ENCODE peak calls at places on chromosomes 12 and 14, in nine cellular contexts. One of them, this sample, is unnamed.

GRCh38 chr12:92593734-92594402 is 108.9 kb upstream of the PLEKHG7 start:
- DNase-seq in GM23248: peak
- DNase-seq in HCT116: no peak
- DNase-seq in PC-3: peak
- DNase-seq in GM23338: no peak
- DNase-seq in neural progenitor cell: no peak
- DNase-seq in MM.1S: peak
- DNase-seq in SK-N-SH: no peak
- DNase-seq in hepatocyte: peak
- DNase-seq in this sample: peak

GRCh38 chr12:106248177-106248848 is 493 bp upstream of the CKAP4 start:
- DNase-seq in GM23248: peak
- DNase-seq in HCT116: no peak
- DNase-seq in PC-3: peak
- DNase-seq in GM23338: peak
- DNase-seq in neural progenitor cell: peak
- DNase-seq in MM.1S: peak
- DNase-seq in SK-N-SH: no peak
- DNase-seq in hepatocyte: peak
- DNase-seq in this sample: peak

GRCh38 chr14:69674546-69675245 is 63.3 kb downstream of the SUSD6 start:
- DNase-seq in GM23248: no peak
- DNase-seq in HCT116: no peak
- DNase-seq in PC-3: no peak
- DNase-seq in GM23338: no peak
- DNase-seq in neural progenitor cell: no peak
- DNase-seq in MM.1S: no peak
- DNase-seq in SK-N-SH: no peak
- DNase-seq in hepatocyte: no peak
- DNase-seq in this sample: no peak

GRCh38 chr14:100628225-100628624 is 41.0 kb upstream of the BEGAIN start:
- DNase-seq in GM23248: no peak
- DNase-seq in HCT116: no peak
- DNase-seq in PC-3: no peak
- DNase-seq in GM23338: no peak
- DNase-seq in neural progenitor cell: no peak
- DNase-seq in MM.1S: no peak
- DNase-seq in SK-N-SH: no peak
- DNase-seq in hepatocyte: no peak
- DNase-seq in this sample: no peak

GRCh38 chr14:101181717-101182313 is 278.3 kb upstream of the RTL1 start:
- DNase-seq in GM23248: no peak
- DNase-seq in HCT116: no peak
- DNase-seq in PC-3: no peak
- DNase-seq in GM23338: no peak
- DNase-seq in neural progenitor cell: no peak
- DNase-seq in MM.1S: no peak
- DNase-seq in SK-N-SH: no peak
- DNase-seq in hepatocyte: no peak
- DNase-seq in this sample: no peak

GRCh38 chr14:44029933-44030332 is 477.1 kb downstream of the FSCB start:
- DNase-seq in GM23248: no peak
- DNase-seq in HCT116: no peak
- DNase-seq in PC-3: no peak
- DNase-seq in GM23338: no peak
- DNase-seq in neural progenitor cell: no peak
- DNase-seq in MM.1S: no peak
- DNase-seq in SK-N-SH: no peak
- DNase-seq in hepatocyte: peak
- DNase-seq in this sample: no peak

GRCh38 chr14:34911209-34912150 is 36.3 kb upstream of the BAZ1A start:
- DNase-seq in GM23248: peak
- DNase-seq in HCT116: no peak
- DNase-seq in PC-3: peak
- DNase-seq in GM23338: no peak
- DNase-seq in neural progenitor cell: no peak
- DNase-seq in MM.1S: no peak
- DNase-seq in SK-N-SH: no peak
- DNase-seq in hepatocyte: no peak
- DNase-seq in this sample: no peak

GRCh38 chr12:72134934-72135333 is 137.2 kb upstream of the TRHDE start:
- DNase-seq in GM23248: no peak
- DNase-seq in HCT116: no peak
- DNase-seq in PC-3: no peak
- DNase-seq in GM23338: no peak
- DNase-seq in neural progenitor cell: no peak
- DNase-seq in MM.1S: no peak
- DNase-seq in SK-N-SH: no peak
- DNase-seq in hepatocyte: no peak
- DNase-seq in this sample: no peak

GRCh38 chr12:96981053-96981452 is 74.0 kb downstream of the NEDD1 start:
- DNase-seq in GM23248: peak
- DNase-seq in HCT116: no peak
- DNase-seq in PC-3: peak
- DNase-seq in GM23338: no peak
- DNase-seq in neural progenitor cell: no peak
- DNase-seq in MM.1S: no peak
- DNase-seq in SK-N-SH: no peak
- DNase-seq in hepatocyte: peak
- DNase-seq in this sample: no peak

GRCh38 chr12:1646908-1647669 is 18.1 kb downstream of the WNT5B start:
- DNase-seq in GM23248: no peak
- DNase-seq in HCT116: no peak
- DNase-seq in PC-3: no peak
- DNase-seq in GM23338: no peak
- DNase-seq in neural progenitor cell: no peak
- DNase-seq in MM.1S: no peak
- DNase-seq in SK-N-SH: no peak
- DNase-seq in hepatocyte: no peak
- DNase-seq in this sample: no peak

GRCh38 chr12:109612975-109613502 is 39.4 kb downstream of the MVK start:
- DNase-seq in GM23248: peak
- DNase-seq in HCT116: no peak
- DNase-seq in PC-3: peak
- DNase-seq in GM23338: peak
- DNase-seq in neural progenitor cell: no peak
- DNase-seq in MM.1S: no peak
- DNase-seq in SK-N-SH: no peak
- DNase-seq in hepatocyte: no peak
- DNase-seq in this sample: peak

GRCh38 chr14:64520699-64521098 is 16.1 kb downstream of the ZBTB1 start:
- DNase-seq in GM23248: no peak
- DNase-seq in HCT116: no peak
- DNase-seq in PC-3: peak
- DNase-seq in GM23338: no peak
- DNase-seq in neural progenitor cell: no peak
- DNase-seq in MM.1S: no peak
- DNase-seq in SK-N-SH: no peak
- DNase-seq in hepatocyte: no peak
- DNase-seq in this sample: no peak

GRCh38 chr12:8913702-8914032 is 642 bp upstream of the PHC1 start:
- DNase-seq in GM23248: peak
- DNase-seq in HCT116: no peak
- DNase-seq in PC-3: no peak
- DNase-seq in GM23338: no peak
- DNase-seq in neural progenitor cell: no peak
- DNase-seq in MM.1S: no peak
- DNase-seq in SK-N-SH: no peak
- DNase-seq in hepatocyte: peak
- DNase-seq in this sample: no peak

GRCh38 chr14:89041245-89041585 is 216.8 kb downstream of the TTC8 start:
- DNase-seq in GM23248: no peak
- DNase-seq in HCT116: peak
- DNase-seq in PC-3: peak
- DNase-seq in GM23338: no peak
- DNase-seq in neural progenitor cell: no peak
- DNase-seq in MM.1S: no peak
- DNase-seq in SK-N-SH: peak
- DNase-seq in hepatocyte: peak
- DNase-seq in this sample: no peak

GRCh38 chr14:61346793-61347192 is 25.4 kb downstream of the PRKCH start:
- DNase-seq in GM23248: no peak
- DNase-seq in HCT116: no peak
- DNase-seq in PC-3: peak
- DNase-seq in GM23338: no peak
- DNase-seq in neural progenitor cell: no peak
- DNase-seq in MM.1S: no peak
- DNase-seq in SK-N-SH: no peak
- DNase-seq in hepatocyte: no peak
- DNase-seq in this sample: no peak

GRCh38 chr12:112635036-112635435 is 156.5 kb upstream of the RPH3A start:
- DNase-seq in GM23248: no peak
- DNase-seq in HCT116: no peak
- DNase-seq in PC-3: no peak
- DNase-seq in GM23338: no peak
- DNase-seq in neural progenitor cell: no peak
- DNase-seq in MM.1S: no peak
- DNase-seq in SK-N-SH: no peak
- DNase-seq in hepatocyte: no peak
- DNase-seq in this sample: no peak

GRCh38 chr12:6963016-6963731 is 7.3 kb downstream of the PHB2 start:
- DNase-seq in GM23248: no peak
- DNase-seq in HCT116: peak
- DNase-seq in PC-3: no peak
- DNase-seq in GM23338: peak
- DNase-seq in neural progenitor cell: no peak
- DNase-seq in MM.1S: no peak
- DNase-seq in SK-N-SH: peak
- DNase-seq in hepatocyte: peak
- DNase-seq in this sample: no peak

GRCh38 chr12:54222609-54223008 is 33.8 kb upstream of the SMUG1 start:
- DNase-seq in GM23248: peak
- DNase-seq in HCT116: no peak
- DNase-seq in PC-3: peak
- DNase-seq in GM23338: no peak
- DNase-seq in neural progenitor cell: no peak
- DNase-seq in MM.1S: no peak
- DNase-seq in SK-N-SH: no peak
- DNase-seq in hepatocyte: no peak
- DNase-seq in this sample: no peak

GRCh38 chr12:49334226-49334625 is 2.8 kb downstream of the C1QL4 start:
- DNase-seq in GM23248: no peak
- DNase-seq in HCT116: no peak
- DNase-seq in PC-3: no peak
- DNase-seq in GM23338: no peak
- DNase-seq in neural progenitor cell: no peak
- DNase-seq in MM.1S: no peak
- DNase-seq in SK-N-SH: no peak
- DNase-seq in hepatocyte: no peak
- DNase-seq in this sample: no peak

GRCh38 chr12:49332891-49333371 is 4.1 kb downstream of the C1QL4 start:
- DNase-seq in GM23248: no peak
- DNase-seq in HCT116: no peak
- DNase-seq in PC-3: no peak
- DNase-seq in GM23338: peak
- DNase-seq in neural progenitor cell: no peak
- DNase-seq in MM.1S: no peak
- DNase-seq in SK-N-SH: peak
- DNase-seq in hepatocyte: peak
- DNase-seq in this sample: no peak

GRCh38 chr12:49330631-49331359 is 6.2 kb downstream of the C1QL4 start:
- DNase-seq in GM23248: no peak
- DNase-seq in HCT116: no peak
- DNase-seq in PC-3: no peak
- DNase-seq in GM23338: no peak
- DNase-seq in neural progenitor cell: no peak
- DNase-seq in MM.1S: no peak
- DNase-seq in SK-N-SH: no peak
- DNase-seq in hepatocyte: peak
- DNase-seq in this sample: no peak

GRCh38 chr12:49331360-49332222 is 5.4 kb downstream of the C1QL4 start:
- DNase-seq in GM23248: peak
- DNase-seq in HCT116: peak
- DNase-seq in PC-3: peak
- DNase-seq in GM23338: peak
- DNase-seq in neural progenitor cell: peak
- DNase-seq in MM.1S: no peak
- DNase-seq in SK-N-SH: peak
- DNase-seq in hepatocyte: peak
- DNase-seq in this sample: peak

GRCh38 chr12:49332441-49332861 is 4.5 kb downstream of the C1QL4 start:
- DNase-seq in GM23248: no peak
- DNase-seq in HCT116: no peak
- DNase-seq in PC-3: no peak
- DNase-seq in GM23338: peak
- DNase-seq in neural progenitor cell: no peak
- DNase-seq in MM.1S: no peak
- DNase-seq in SK-N-SH: no peak
- DNase-seq in hepatocyte: peak
- DNase-seq in this sample: no peak
- TF ChIP-seq EZH2phosphoT487 in GM23248: no peak
- TF ChIP-seq EZH2phosphoT487 in HCT116: no peak
- TF ChIP-seq EZH2phosphoT487 in PC-3: no peak
- TF ChIP-seq EZH2phosphoT487 in GM23338: no peak
- TF ChIP-seq EZH2phosphoT487 in neural progenitor cell: no peak
- TF ChIP-seq EZH2phosphoT487 in MM.1S: no peak
- TF ChIP-seq EZH2phosphoT487 in SK-N-SH: no peak
- TF ChIP-seq EZH2phosphoT487 in hepatocyte: no peak
- TF ChIP-seq EZH2phosphoT487 in this sample: no peak

GRCh38 chr12:53053223-53054111 is 3.6 kb downstream of the TNS2 start:
- DNase-seq in GM23248: peak
- DNase-seq in HCT116: peak
- DNase-seq in PC-3: peak
- DNase-seq in GM23338: peak
- DNase-seq in neural progenitor cell: peak
- DNase-seq in MM.1S: peak
- DNase-seq in SK-N-SH: no peak
- DNase-seq in hepatocyte: peak
- DNase-seq in this sample: peak
- TF ChIP-seq EZH2phosphoT487 in GM23248: no peak
- TF ChIP-seq EZH2phosphoT487 in HCT116: no peak
- TF ChIP-seq EZH2phosphoT487 in PC-3: no peak
- TF ChIP-seq EZH2phosphoT487 in GM23338: no peak
- TF ChIP-seq EZH2phosphoT487 in neural progenitor cell: no peak
- TF ChIP-seq EZH2phosphoT487 in MM.1S: no peak
- TF ChIP-seq EZH2phosphoT487 in SK-N-SH: no peak
- TF ChIP-seq EZH2phosphoT487 in hepatocyte: no peak
- TF ChIP-seq EZH2phosphoT487 in this sample: no peak

DNA sequence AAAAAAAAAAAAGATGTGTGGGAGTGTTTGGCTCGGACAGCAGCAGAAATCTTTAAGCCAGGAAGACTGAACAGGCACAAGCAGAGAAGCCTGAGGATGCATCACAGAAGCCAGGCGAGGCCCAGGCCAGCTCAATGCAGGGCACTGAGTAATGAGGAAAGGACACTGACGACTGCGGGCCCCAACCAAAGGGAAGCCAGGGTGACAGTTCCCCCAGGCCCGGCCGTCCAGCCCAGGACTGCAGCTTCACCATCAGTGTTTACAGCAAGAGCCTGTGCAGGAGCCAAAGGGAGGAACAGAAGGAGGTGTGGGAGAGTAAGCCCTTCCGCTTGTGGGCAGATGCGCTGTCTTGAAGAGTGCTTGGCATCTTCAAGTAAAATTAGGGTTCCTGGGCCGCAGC is 205.3 kb upstream of the SFSWAP start:
- DNase-seq in GM23248: no peak
- DNase-seq in HCT116: no peak
- DNase-seq in PC-3: no peak
- DNase-seq in GM23338: no peak
- DNase-seq in neural progenitor cell: no peak
- DNase-seq in MM.1S: no peak
- DNase-seq in SK-N-SH: no peak
- DNase-seq in hepatocyte: no peak
- DNase-seq in this sample: no peak
- TF ChIP-seq EZH2phosphoT487 in GM23248: no peak
- TF ChIP-seq EZH2phosphoT487 in HCT116: no peak
- TF ChIP-seq EZH2phosphoT487 in PC-3: no peak
- TF ChIP-seq EZH2phosphoT487 in GM23338: no peak
- TF ChIP-seq EZH2phosphoT487 in neural progenitor cell: no peak
- TF ChIP-seq EZH2phosphoT487 in MM.1S: no peak
- TF ChIP-seq EZH2phosphoT487 in SK-N-SH: no peak
- TF ChIP-seq EZH2phosphoT487 in hepatocyte: no peak
- TF ChIP-seq EZH2phosphoT487 in this sample: no peak

GRCh38 chr12:79435742-79436141 is 255.0 kb downstream of the PAWR start:
- DNase-seq in GM23248: no peak
- DNase-seq in HCT116: no peak
- DNase-seq in PC-3: no peak
- DNase-seq in GM23338: no peak
- DNase-seq in neural progenitor cell: no peak
- DNase-seq in MM.1S: no peak
- DNase-seq in SK-N-SH: no peak
- DNase-seq in hepatocyte: no peak
- DNase-seq in this sample: no peak
- TF ChIP-seq EZH2phosphoT487 in GM23248: no peak
- TF ChIP-seq EZH2phosphoT487 in HCT116: no peak
- TF ChIP-seq EZH2phosphoT487 in PC-3: no peak
- TF ChIP-seq EZH2phosphoT487 in GM23338: no peak
- TF ChIP-seq EZH2phosphoT487 in neural progenitor cell: no peak
- TF ChIP-seq EZH2phosphoT487 in MM.1S: no peak
- TF ChIP-seq EZH2phosphoT487 in SK-N-SH: no peak
- TF ChIP-seq EZH2phosphoT487 in hepatocyte: no peak
- TF ChIP-seq EZH2phosphoT487 in this sample: no peak

This sample was measured in OCI-LY7.